ENCODE peak calls at places on chromosomes 1 and 21, in four cellular contexts. X, G, F and R are unnamed samples.

GRCh38 chr1:167582064-167582463 is 28.5 kb upstream of the CREG1 start:
- DNase-seq in X (no peak), G (no peak), F (no peak), R (no peak)

GRCh38 chr1:28437924-28438699 is 67.7 kb upstream of the RCC1 start:
- DNase-seq in X (no peak), G (peak; percentile 61), F (peak; percentile 96), R (no peak)

GRCh38 chr1:220811695-220812094 is 25.0 kb downstream of the MTARC1 start:
- DNase-seq in X (no peak), G (no peak), F (no peak), R (no peak)

GRCh38 chr1:204286323-204286714 is 72.5 kb upstream of the GOLT1A start:
- DNase-seq in X (no peak), G (no peak), F (no peak), R (no peak)

GRCh38 chr1:84613026-84613425 is 38.8 kb upstream of the CTBS start:
- DNase-seq in X (no peak), G (no peak), F (no peak), R (no peak)

GRCh38 chr1:9867408-9868243 is 42.4 kb downstream of the CTNNBIP1 start:
- DNase-seq in X (peak; percentile 36), G (peak; percentile 88), F (peak; percentile 46), R (peak; percentile 99)

GRCh38 chr1:89425056-89425455 is 61.2 kb downstream of the GBP6 start:
- DNase-seq in X (no peak), G (no peak), F (no peak), R (no peak)

GRCh38 chr21:35360870-35361570 is 311.9 kb upstream of the RUNX1 start:
- DNase-seq in X (no peak), G (no peak), F (no peak), R (no peak)

GRCh38 chr1:81799939-81800740 is 594 bp upstream of the ADGRL2 start:
- DNase-seq in X (no peak), G (no peak), F (peak; percentile 48), R (no peak)

GRCh38 chr1:17923684-17924083 is 168.6 kb downstream of the ACTL8 start:
- DNase-seq in X (no peak), G (no peak), F (no peak), R (no peak)

GRCh38 chr1:20185834-20186782 is at the start of the genes PLA2G2C and UBXN10:
- DNase-seq in X (no peak), G (peak; percentile 96), F (peak; percentile 13), R (peak; percentile 85)

GRCh38 chr21:33761104-33762036 is 119.1 kb downstream of the ITSN1 start:
- DNase-seq in X (no peak), G (peak; percentile 84), F (peak; percentile 73), R (no peak)

GRCh38 chr1:160400284-160400645 is at the start of gene VANGL2:
- DNase-seq in X (no peak), G (peak; percentile 85), F (no peak), R (peak; percentile 96)

GRCh38 chr1:9213956-9214355 is 20.6 kb upstream of the H6PD start:
- DNase-seq in X (no peak), G (no peak), F (no peak), R (no peak)

GRCh38 chr1:182781849-182782586 is 7.6 kb upstream of the NPL start:
- DNase-seq in X (peak; percentile 51), G (peak; percentile 84), F (peak; percentile 28), R (peak; percentile 83)

GRCh38 chr1:2231667-2232254 is 3.6 kb downstream of the SKI start:
- DNase-seq in X (no peak), G (peak; percentile 82), F (peak; percentile 78), R (peak; percentile 79)

GRCh38 chr1:85061711-85062424 is 13.6 kb upstream of the MCOLN3 start:
- DNase-seq in X (peak; percentile 92), G (peak; percentile 77), F (peak; percentile 35), R (peak; percentile 71)

GRCh38 chr21:35254006-35254751 is 205.1 kb upstream of the RUNX1 start:
- DNase-seq in X (no peak), G (no peak), F (no peak), R (no peak)

GRCh38 chr1:67431156-67431765 is 1.1 kb upstream of the SERBP1 start:
- DNase-seq in X (no peak), G (no peak), F (no peak), R (no peak)

GRCh38 chr1:87089070-87089736 is 174.8 kb downstream of the HS2ST1 start:
- DNase-seq in X (no peak), G (no peak), F (no peak), R (no peak)

GRCh38 chr1:174114788-174115448 is 44.4 kb upstream of the RABGAP1L start:
- DNase-seq in X (no peak), G (peak; percentile 83), F (peak; percentile 83), R (no peak)

GRCh38 chr1:195717651-195718050 is 890.6 kb downstream of the KCNT2 start:
- DNase-seq in X (no peak), G (no peak), F (no peak), R (no peak)

GRCh38 chr1:9121891-9122409 is 7.0 kb downstream of the GPR157 start:
- DNase-seq in X (peak; percentile 71), G (no peak), F (no peak), R (no peak)

GRCh38 chr1:67522001-67522441 is 91.8 kb upstream of the SERBP1 start:
- DNase-seq in X (no peak), G (no peak), F (no peak), R (no peak)

GRCh38 chr21:41658321-41658720 is 108.5 kb downstream of the RIPK4 start:
- DNase-seq in X (no peak), G (no peak), F (no peak), R (no peak)

GRCh38 chr1:39238476-39238875 is 34.0 kb downstream of the MACF1 start:
- DNase-seq in X (no peak), G (no peak), F (no peak), R (no peak)

GRCh38 chr1:226688056-226688748 is 50.9 kb downstream of the ITPKB start:
- DNase-seq in X (no peak), G (no peak), F (no peak), R (no peak)

GRCh38 chr1:98661544-98662353 is at the start of gene SNX7:
- DNase-seq in X (no peak), G (peak; percentile 2), F (peak; percentile 71), R (peak; percentile 87)

GRCh38 chr1:230798187-230798484 is 50.9 kb downstream of the CAPN9 start:
- DNase-seq in X (no peak), G (no peak), F (no peak), R (no peak)
- TF ChIP-seq CTCF in X (no peak), G (no peak), F (no peak), R (no peak)

GRCh38 chr1:164380893-164381292 is 178.1 kb upstream of the PBX1 start:
- DNase-seq in X (no peak), G (no peak), F (no peak), R (no peak)
- TF ChIP-seq CBX5 in X (no peak), G (no peak), F (no peak), R (no peak)

DNA sequence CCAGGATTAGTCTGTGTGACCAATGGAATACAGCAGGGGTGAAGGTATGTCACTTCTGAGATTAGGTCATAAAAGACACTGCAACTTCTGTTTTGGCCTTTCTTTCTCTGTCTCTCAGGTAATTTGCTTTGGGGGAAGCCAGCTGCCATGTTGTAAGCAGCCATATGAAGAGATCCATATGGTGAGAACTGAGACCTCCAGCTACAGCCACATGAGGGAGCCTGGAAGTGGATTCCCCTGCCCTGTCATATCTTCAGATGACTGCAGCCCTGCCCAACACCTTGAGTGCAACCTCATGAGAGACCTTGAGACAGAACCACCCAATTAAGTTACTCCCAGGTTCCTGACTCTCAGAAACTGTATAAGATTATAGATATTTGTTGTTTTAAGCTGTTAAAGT is 70.1 kb upstream of the ESRRG start:
- DNase-seq in X (no peak), G (no peak), F (no peak), R (no peak)
- TF ChIP-seq CTCF in X (no peak), G (no peak), F (no peak), R (peak; percentile 35)

DNA sequence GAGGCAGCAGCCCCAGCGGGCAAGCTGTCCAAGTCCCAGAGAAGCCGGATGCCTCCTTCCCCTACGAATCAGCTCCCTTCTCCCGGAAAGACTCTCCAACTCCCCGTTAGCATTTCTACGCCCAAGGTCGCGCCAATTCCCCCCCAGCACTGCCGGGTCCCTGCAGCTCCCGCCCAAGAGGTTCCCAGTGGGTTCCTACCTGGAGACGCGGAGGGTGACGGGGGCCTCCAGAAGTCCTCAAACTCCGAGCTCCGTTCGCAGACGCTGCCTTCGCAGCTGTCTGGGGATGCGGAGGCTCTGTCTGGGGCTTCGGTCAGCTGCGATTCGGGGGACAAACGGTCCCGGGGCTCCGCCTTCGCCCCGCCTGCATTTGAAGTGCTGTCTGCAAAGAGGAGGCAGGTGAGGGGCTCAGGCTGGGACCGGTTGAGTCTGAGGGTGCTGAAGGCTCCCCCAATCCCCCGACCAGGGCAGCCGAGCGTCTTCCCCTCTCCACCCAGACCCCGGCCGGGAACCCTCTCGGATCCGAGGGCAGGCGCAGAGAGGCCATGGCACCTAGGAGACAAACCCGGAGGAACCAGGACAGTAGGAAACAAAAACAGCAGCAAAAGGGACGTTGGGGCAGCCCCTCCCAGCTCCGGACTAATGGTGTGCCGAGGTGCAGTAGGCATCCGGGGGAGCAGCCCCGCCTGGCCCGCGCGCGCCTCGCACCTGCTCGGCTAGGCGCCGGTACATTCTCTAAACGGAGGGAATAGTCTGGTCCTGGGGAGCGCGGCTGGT is 3.9 kb downstream of the GFI1 start:
- DNase-seq in X (no peak), G (no peak), F (no peak), R (peak; percentile 77)
- TF ChIP-seq CBX5 in X (no peak), G (no peak), F (no peak), R (no peak)

GRCh38 chr21:36460866-36461265 is 19.1 kb downstream of the CLDN14 start:
- DNase-seq in X (no peak), G (no peak), F (no peak), R (no peak)

GRCh38 chr21:36461277-36461917 is 18.5 kb downstream of the CLDN14 start:
- DNase-seq in X (no peak), G (no peak), F (no peak), R (no peak)

GRCh38 chr21:36461918-36462486 is 17.9 kb downstream of the CLDN14 start:
- DNase-seq in X (no peak), G (no peak), F (no peak), R (no peak)

GRCh38 chr21:36456714-36457399 is 23.1 kb downstream of the CLDN14 start:
- DNase-seq in X (no peak), G (no peak), F (no peak), R (no peak)

DNA sequence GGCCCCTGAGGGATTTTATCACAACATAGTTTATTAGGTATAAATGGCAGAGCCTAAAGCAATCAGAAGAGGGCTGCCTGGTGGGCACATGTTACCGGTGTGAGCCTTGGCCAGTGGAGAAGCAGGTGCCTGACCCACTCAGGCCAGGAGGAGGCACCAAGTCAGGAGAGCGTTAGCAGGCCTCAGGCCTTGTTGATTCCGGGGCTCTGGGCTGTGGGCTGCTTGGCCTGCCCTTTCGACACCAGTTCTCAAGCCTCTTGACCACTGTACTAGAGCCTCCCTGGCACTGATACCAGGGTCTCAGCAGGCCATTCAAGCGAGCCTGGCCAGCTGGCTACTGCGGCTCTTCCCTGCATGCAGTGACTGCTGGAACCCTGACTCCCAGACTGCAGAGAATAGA is 20.8 kb downstream of the CLDN14 start:
- DNase-seq in X (no peak), G (no peak), F (no peak), R (no peak)
- TF ChIP-seq CTCF in X (no peak), G (no peak), F (no peak), R (peak; percentile 12)